ENCODE peak calls at places on chromosome 6, in five cellular contexts. One of them, this sample, is unnamed.

GRCh38 chr6:13436691-13437568 is 50.5 kb downstream of the GFOD1 start:
- DNase-seq in astrocyte: no peak
- DNase-seq in brain microvascular endothelial cell: no peak
- DNase-seq in neuronal stem cell: no peak
- DNase-seq in heart right ventricle: no peak
- DNase-seq in this sample: no peak

GRCh38 chr6:168637853-168638252 is 196.9 kb downstream of the SMOC2 start:
- DNase-seq in astrocyte: no peak
- DNase-seq in brain microvascular endothelial cell: no peak
- DNase-seq in neuronal stem cell: no peak
- DNase-seq in heart right ventricle: no peak
- DNase-seq in this sample: no peak

GRCh38 chr6:7589221-7589620 is 777 bp upstream of the SNRNP48 start:
- DNase-seq in astrocyte: no peak
- DNase-seq in brain microvascular endothelial cell: no peak
- DNase-seq in neuronal stem cell: no peak
- DNase-seq in heart right ventricle: no peak
- DNase-seq in this sample: no peak

GRCh38 chr6:30447237-30447636 is 42.1 kb upstream of the HLA-E start:
- DNase-seq in astrocyte: no peak
- DNase-seq in brain microvascular endothelial cell: peak
- DNase-seq in neuronal stem cell: peak
- DNase-seq in heart right ventricle: no peak
- DNase-seq in this sample: no peak

GRCh38 chr6:147418523-147418922 is 90.0 kb upstream of the SAMD5 start:
- DNase-seq in astrocyte: no peak
- DNase-seq in brain microvascular endothelial cell: no peak
- DNase-seq in neuronal stem cell: no peak
- DNase-seq in heart right ventricle: no peak
- DNase-seq in this sample: no peak

GRCh38 chr6:158868122-158868480 is 48.9 kb upstream of the EZR start:
- DNase-seq in astrocyte: no peak
- DNase-seq in brain microvascular endothelial cell: no peak
- DNase-seq in neuronal stem cell: no peak
- DNase-seq in heart right ventricle: no peak
- DNase-seq in this sample: no peak

GRCh38 chr6:126657556-126658129 is 317.7 kb downstream of the CENPW start:
- DNase-seq in astrocyte: peak
- DNase-seq in brain microvascular endothelial cell: peak
- DNase-seq in neuronal stem cell: no peak
- DNase-seq in heart right ventricle: no peak
- DNase-seq in this sample: no peak

GRCh38 chr6:88730602-88731001 is 232.8 kb downstream of the RNGTT start:
- DNase-seq in astrocyte: peak
- DNase-seq in brain microvascular endothelial cell: peak
- DNase-seq in neuronal stem cell: no peak
- DNase-seq in heart right ventricle: no peak
- DNase-seq in this sample: no peak

GRCh38 chr6:37612475-37612874 is 85.2 kb downstream of the MDGA1 start:
- DNase-seq in astrocyte: peak
- DNase-seq in brain microvascular endothelial cell: no peak
- DNase-seq in neuronal stem cell: no peak
- DNase-seq in heart right ventricle: no peak
- DNase-seq in this sample: no peak

GRCh38 chr6:106109043-106109442 is 22.9 kb downstream of the PRDM1 start:
- DNase-seq in astrocyte: no peak
- DNase-seq in brain microvascular endothelial cell: no peak
- DNase-seq in neuronal stem cell: no peak
- DNase-seq in heart right ventricle: no peak
- DNase-seq in this sample: no peak

GRCh38 chr6:168799067-168799466 is 358.1 kb downstream of the SMOC2 start:
- DNase-seq in astrocyte: no peak
- DNase-seq in brain microvascular endothelial cell: no peak
- DNase-seq in neuronal stem cell: no peak
- DNase-seq in heart right ventricle: no peak
- DNase-seq in this sample: no peak

GRCh38 chr6:127481628-127482027 is 22.4 kb upstream of the KIAA0408 start:
- DNase-seq in astrocyte: peak
- DNase-seq in brain microvascular endothelial cell: peak
- DNase-seq in neuronal stem cell: no peak
- DNase-seq in heart right ventricle: no peak
- DNase-seq in this sample: no peak

GRCh38 chr6:138157986-138158638 is 3.6 kb upstream of the ARFGEF3 start:
- DNase-seq in astrocyte: no peak
- DNase-seq in brain microvascular endothelial cell: peak
- DNase-seq in neuronal stem cell: no peak
- DNase-seq in heart right ventricle: no peak
- DNase-seq in this sample: no peak

GRCh38 chr6:37648465-37649330 is 49.0 kb downstream of the MDGA1 start:
- DNase-seq in astrocyte: no peak
- DNase-seq in brain microvascular endothelial cell: no peak
- DNase-seq in neuronal stem cell: peak
- DNase-seq in heart right ventricle: peak
- DNase-seq in this sample: no peak

GRCh38 chr6:98880486-98880885 is 46.1 kb downstream of the POU3F2 start:
- DNase-seq in astrocyte: no peak
- DNase-seq in brain microvascular endothelial cell: no peak
- DNase-seq in neuronal stem cell: no peak
- DNase-seq in heart right ventricle: no peak
- DNase-seq in this sample: no peak

GRCh38 chr6:142946924-142947701 is 2.1 kb upstream of the HIVEP2 start:
- DNase-seq in astrocyte: peak
- DNase-seq in brain microvascular endothelial cell: peak
- DNase-seq in neuronal stem cell: peak
- DNase-seq in heart right ventricle: peak
- DNase-seq in this sample: no peak

GRCh38 chr6:12160350-12160749 is 129.8 kb upstream of the EDN1 start:
- DNase-seq in astrocyte: peak
- DNase-seq in brain microvascular endothelial cell: peak
- DNase-seq in neuronal stem cell: no peak
- DNase-seq in heart right ventricle: no peak
- DNase-seq in this sample: no peak

GRCh38 chr6:84785676-84786075 is 21.3 kb upstream of the TBX18 start:
- DNase-seq in astrocyte: no peak
- DNase-seq in brain microvascular endothelial cell: no peak
- DNase-seq in neuronal stem cell: no peak
- DNase-seq in heart right ventricle: no peak
- DNase-seq in this sample: no peak

GRCh38 chr6:68632620-68633195 is 2.4 kb upstream of the ADGRB3 start:
- DNase-seq in astrocyte: no peak
- DNase-seq in brain microvascular endothelial cell: no peak
- DNase-seq in neuronal stem cell: no peak
- DNase-seq in heart right ventricle: no peak
- DNase-seq in this sample: no peak

GRCh38 chr6:159121387-159121955 is 47.7 kb upstream of the FNDC1 start:
- DNase-seq in astrocyte: no peak
- DNase-seq in brain microvascular endothelial cell: no peak
- DNase-seq in neuronal stem cell: no peak
- DNase-seq in heart right ventricle: no peak
- DNase-seq in this sample: no peak

GRCh38 chr6:117456998-117457397 is 25.5 kb upstream of the DCBLD1 start:
- DNase-seq in astrocyte: no peak
- DNase-seq in brain microvascular endothelial cell: no peak
- DNase-seq in neuronal stem cell: no peak
- DNase-seq in heart right ventricle: no peak
- DNase-seq in this sample: no peak
- H3K27ac ChIP-seq in astrocyte: no peak
- H3K27ac ChIP-seq in brain microvascular endothelial cell: no peak
- H3K27ac ChIP-seq in neuronal stem cell: no peak
- H3K27ac ChIP-seq in heart right ventricle: no peak
- H3K27ac ChIP-seq in this sample: no peak

GRCh38 chr6:139338845-139339244 is 35.6 kb downstream of the CITED2 start:
- DNase-seq in astrocyte: no peak
- DNase-seq in brain microvascular endothelial cell: no peak
- DNase-seq in neuronal stem cell: no peak
- DNase-seq in heart right ventricle: no peak
- DNase-seq in this sample: no peak
- H3K27ac ChIP-seq in astrocyte: no peak
- H3K27ac ChIP-seq in brain microvascular endothelial cell: no peak
- H3K27ac ChIP-seq in neuronal stem cell: no peak
- H3K27ac ChIP-seq in heart right ventricle: peak
- H3K27ac ChIP-seq in this sample: no peak

DNA sequence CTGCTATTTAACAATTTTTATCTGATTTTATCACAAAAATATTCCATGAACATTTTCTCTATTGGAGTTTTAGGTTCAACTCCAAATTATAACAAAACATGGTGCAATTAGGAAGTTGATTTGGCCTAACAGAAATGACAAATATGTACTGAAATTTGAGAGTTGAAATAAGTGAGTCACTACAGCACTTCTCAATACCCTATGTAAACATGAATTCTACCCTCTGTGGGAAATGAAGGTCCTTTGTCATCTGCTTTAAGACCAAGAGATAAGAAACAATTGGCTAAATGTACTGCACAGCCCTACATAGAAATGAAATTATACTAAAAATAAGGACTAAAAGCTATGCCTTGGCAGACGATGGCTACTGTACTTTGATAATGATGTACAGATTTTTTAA is 86.2 kb upstream of the BEND6 start:
- DNase-seq in astrocyte: peak
- DNase-seq in brain microvascular endothelial cell: peak
- DNase-seq in neuronal stem cell: no peak
- DNase-seq in heart right ventricle: no peak
- DNase-seq in this sample: no peak
- H3K27ac ChIP-seq in astrocyte: peak
- H3K27ac ChIP-seq in brain microvascular endothelial cell: peak
- H3K27ac ChIP-seq in neuronal stem cell: no peak
- H3K27ac ChIP-seq in heart right ventricle: no peak
- H3K27ac ChIP-seq in this sample: no peak

GRCh38 chr6:52363222-52363867 is 1.4 kb downstream of the PAQR8 start:
- DNase-seq in astrocyte: no peak
- DNase-seq in brain microvascular endothelial cell: no peak
- DNase-seq in neuronal stem cell: no peak
- DNase-seq in heart right ventricle: no peak
- DNase-seq in this sample: no peak
- H3K27ac ChIP-seq in astrocyte: no peak
- H3K27ac ChIP-seq in brain microvascular endothelial cell: no peak
- H3K27ac ChIP-seq in neuronal stem cell: no peak
- H3K27ac ChIP-seq in heart right ventricle: no peak
- H3K27ac ChIP-seq in this sample: peak

DNA sequence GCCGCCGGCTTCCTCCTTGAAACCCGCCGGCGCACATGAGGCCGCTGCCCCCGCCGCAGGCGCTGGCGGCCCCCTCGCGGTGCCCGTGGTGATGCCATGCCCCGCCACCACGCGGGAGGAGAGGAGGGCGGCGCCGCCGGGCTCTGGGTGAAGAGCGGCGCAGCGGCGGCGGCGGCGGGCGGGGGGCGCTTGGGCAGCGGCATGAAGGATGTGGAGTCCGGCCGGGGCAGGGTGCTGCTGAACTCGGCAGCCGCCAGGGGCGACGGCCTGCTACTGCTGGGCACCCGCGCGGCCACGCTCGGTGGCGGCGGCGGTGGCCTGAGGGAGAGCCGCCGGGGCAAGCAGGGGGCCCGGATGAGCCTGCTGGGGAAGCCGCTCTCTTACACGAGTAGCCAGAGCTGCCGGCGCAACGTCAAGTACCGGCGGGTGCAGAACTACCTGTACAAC is 253 bp downstream of the KCNQ5 start:
- DNase-seq in astrocyte: no peak
- DNase-seq in brain microvascular endothelial cell: no peak
- DNase-seq in neuronal stem cell: peak
- DNase-seq in heart right ventricle: peak
- DNase-seq in this sample: peak
- H3K27ac ChIP-seq in astrocyte: no peak
- H3K27ac ChIP-seq in brain microvascular endothelial cell: no peak
- H3K27ac ChIP-seq in neuronal stem cell: no peak
- H3K27ac ChIP-seq in heart right ventricle: no peak
- H3K27ac ChIP-seq in this sample: peak